ENCODE peak calls at places on chromosomes 5 and 9, in ten cellular contexts. One of them, this sample, is unnamed.

GRCh38 chr5:83927140-83927733 is 206.6 kb upstream of the HAPLN1 start:
- DNase-seq in CD4-positive, alpha-beta T cell: no peak
- DNase-seq in body of pancreas: peak; percentile 63
- DNase-seq in heart left ventricle: peak; percentile 14
- DNase-seq in Peyer's patch: peak; percentile 17
- DNase-seq in IMR-90: peak; percentile 64
- DNase-seq in tibial artery: peak; percentile 76
- DNase-seq in left ventricle myocardium inferior: peak; percentile 24
- DNase-seq in brain microvascular endothelial cell: peak; percentile 81
- DNase-seq in testis: peak; percentile 83
- DNase-seq in this sample: peak; percentile 65

GRCh38 chr9:95854386-95855015 is 21.0 kb upstream of the ERCC6L2 start:
- DNase-seq in CD4-positive, alpha-beta T cell: no peak
- DNase-seq in body of pancreas: no peak
- DNase-seq in heart left ventricle: no peak
- DNase-seq in Peyer's patch: no peak
- DNase-seq in IMR-90: peak; percentile 82
- DNase-seq in tibial artery: no peak
- DNase-seq in left ventricle myocardium inferior: no peak
- DNase-seq in brain microvascular endothelial cell: no peak
- DNase-seq in testis: no peak
- DNase-seq in this sample: no peak

GRCh38 chr5:167587768-167588167 is 703.7 kb upstream of the WWC1 start:
- DNase-seq in CD4-positive, alpha-beta T cell: no peak
- DNase-seq in body of pancreas: peak; percentile 16
- DNase-seq in heart left ventricle: no peak
- DNase-seq in Peyer's patch: no peak
- DNase-seq in IMR-90: peak; percentile 22
- DNase-seq in tibial artery: no peak
- DNase-seq in left ventricle myocardium inferior: no peak
- DNase-seq in brain microvascular endothelial cell: peak; percentile 42
- DNase-seq in testis: peak; percentile 40
- DNase-seq in this sample: no peak

GRCh38 chr9:72351538-72352453 is 13.2 kb downstream of the ZFAND5 start:
- DNase-seq in CD4-positive, alpha-beta T cell: no peak
- DNase-seq in body of pancreas: no peak
- DNase-seq in heart left ventricle: peak; percentile 33
- DNase-seq in Peyer's patch: no peak
- DNase-seq in IMR-90: peak; percentile 91
- DNase-seq in tibial artery: no peak
- DNase-seq in left ventricle myocardium inferior: peak; percentile 37
- DNase-seq in brain microvascular endothelial cell: peak; percentile 85
- DNase-seq in testis: no peak
- DNase-seq in this sample: no peak

GRCh38 chr9:83598487-83598886 is 24.5 kb upstream of the IDNK start:
- DNase-seq in CD4-positive, alpha-beta T cell: no peak
- DNase-seq in body of pancreas: no peak
- DNase-seq in heart left ventricle: no peak
- DNase-seq in Peyer's patch: no peak
- DNase-seq in IMR-90: peak; percentile 7
- DNase-seq in tibial artery: no peak
- DNase-seq in left ventricle myocardium inferior: no peak
- DNase-seq in brain microvascular endothelial cell: no peak
- DNase-seq in testis: no peak
- DNase-seq in this sample: no peak

GRCh38 chr9:98851730-98852462 is 44.4 kb downstream of the GALNT12 start:
- DNase-seq in CD4-positive, alpha-beta T cell: no peak
- DNase-seq in body of pancreas: no peak
- DNase-seq in heart left ventricle: no peak
- DNase-seq in Peyer's patch: no peak
- DNase-seq in IMR-90: peak; percentile 49
- DNase-seq in tibial artery: no peak
- DNase-seq in left ventricle myocardium inferior: no peak
- DNase-seq in brain microvascular endothelial cell: peak; percentile 42
- DNase-seq in testis: no peak
- DNase-seq in this sample: no peak

GRCh38 chr5:10731910-10732309 is 29.1 kb downstream of the DAP start:
- DNase-seq in CD4-positive, alpha-beta T cell: no peak
- DNase-seq in body of pancreas: no peak
- DNase-seq in heart left ventricle: no peak
- DNase-seq in Peyer's patch: no peak
- DNase-seq in IMR-90: no peak
- DNase-seq in tibial artery: no peak
- DNase-seq in left ventricle myocardium inferior: no peak
- DNase-seq in brain microvascular endothelial cell: no peak
- DNase-seq in testis: no peak
- DNase-seq in this sample: no peak

GRCh38 chr9:96818535-96818934 is 35.8 kb downstream of the ZNF782 start:
- DNase-seq in CD4-positive, alpha-beta T cell: no peak
- DNase-seq in body of pancreas: no peak
- DNase-seq in heart left ventricle: no peak
- DNase-seq in Peyer's patch: no peak
- DNase-seq in IMR-90: no peak
- DNase-seq in tibial artery: no peak
- DNase-seq in left ventricle myocardium inferior: no peak
- DNase-seq in brain microvascular endothelial cell: no peak
- DNase-seq in testis: no peak
- DNase-seq in this sample: no peak

GRCh38 chr5:154850255-154851062 is at the start of gene FAXDC2:
- DNase-seq in CD4-positive, alpha-beta T cell: no peak
- DNase-seq in body of pancreas: peak; percentile 42
- DNase-seq in heart left ventricle: peak; percentile 89
- DNase-seq in Peyer's patch: peak; percentile 19
- DNase-seq in IMR-90: peak; percentile 88
- DNase-seq in tibial artery: peak; percentile 91
- DNase-seq in left ventricle myocardium inferior: peak; percentile 81
- DNase-seq in brain microvascular endothelial cell: peak; percentile 85
- DNase-seq in testis: peak; percentile 92
- DNase-seq in this sample: peak; percentile 81

GRCh38 chr9:77598961-77599360 is 49.2 kb downstream of the GNA14 start:
- DNase-seq in CD4-positive, alpha-beta T cell: no peak
- DNase-seq in body of pancreas: no peak
- DNase-seq in heart left ventricle: no peak
- DNase-seq in Peyer's patch: no peak
- DNase-seq in IMR-90: no peak
- DNase-seq in tibial artery: no peak
- DNase-seq in left ventricle myocardium inferior: no peak
- DNase-seq in brain microvascular endothelial cell: no peak
- DNase-seq in testis: no peak
- DNase-seq in this sample: no peak

GRCh38 chr9:23538060-23538387 is 288.0 kb downstream of the ELAVL2 start:
- DNase-seq in CD4-positive, alpha-beta T cell: no peak
- DNase-seq in body of pancreas: no peak
- DNase-seq in heart left ventricle: no peak
- DNase-seq in Peyer's patch: no peak
- DNase-seq in IMR-90: no peak
- DNase-seq in tibial artery: no peak
- DNase-seq in left ventricle myocardium inferior: no peak
- DNase-seq in brain microvascular endothelial cell: no peak
- DNase-seq in testis: no peak
- DNase-seq in this sample: no peak

GRCh38 chr9:90552317-90552716 is 90.3 kb downstream of the DIRAS2 start:
- DNase-seq in CD4-positive, alpha-beta T cell: no peak
- DNase-seq in body of pancreas: no peak
- DNase-seq in heart left ventricle: no peak
- DNase-seq in Peyer's patch: no peak
- DNase-seq in IMR-90: no peak
- DNase-seq in tibial artery: no peak
- DNase-seq in left ventricle myocardium inferior: no peak
- DNase-seq in brain microvascular endothelial cell: no peak
- DNase-seq in testis: no peak
- DNase-seq in this sample: no peak

GRCh38 chr5:156479864-156480263 is 152.9 kb downstream of the SGCD start:
- DNase-seq in CD4-positive, alpha-beta T cell: no peak
- DNase-seq in body of pancreas: no peak
- DNase-seq in heart left ventricle: no peak
- DNase-seq in Peyer's patch: no peak
- DNase-seq in IMR-90: peak; percentile 92
- DNase-seq in tibial artery: no peak
- DNase-seq in left ventricle myocardium inferior: no peak
- DNase-seq in brain microvascular endothelial cell: no peak
- DNase-seq in testis: no peak
- DNase-seq in this sample: no peak

GRCh38 chr5:71640408-71640807 is 53.3 kb downstream of the MCCC2 start:
- DNase-seq in CD4-positive, alpha-beta T cell: no peak
- DNase-seq in body of pancreas: no peak
- DNase-seq in heart left ventricle: no peak
- DNase-seq in Peyer's patch: no peak
- DNase-seq in IMR-90: no peak
- DNase-seq in tibial artery: no peak
- DNase-seq in left ventricle myocardium inferior: no peak
- DNase-seq in brain microvascular endothelial cell: no peak
- DNase-seq in testis: no peak
- DNase-seq in this sample: no peak

GRCh38 chr5:125489146-125489545 is 742.7 kb upstream of the ZNF608 start:
- DNase-seq in CD4-positive, alpha-beta T cell: no peak
- DNase-seq in body of pancreas: no peak
- DNase-seq in heart left ventricle: no peak
- DNase-seq in Peyer's patch: no peak
- DNase-seq in IMR-90: no peak
- DNase-seq in tibial artery: no peak
- DNase-seq in left ventricle myocardium inferior: no peak
- DNase-seq in brain microvascular endothelial cell: no peak
- DNase-seq in testis: no peak
- DNase-seq in this sample: no peak

GRCh38 chr5:125491986-125492385 is 745.5 kb upstream of the ZNF608 start:
- DNase-seq in CD4-positive, alpha-beta T cell: no peak
- DNase-seq in body of pancreas: no peak
- DNase-seq in heart left ventricle: no peak
- DNase-seq in Peyer's patch: no peak
- DNase-seq in IMR-90: no peak
- DNase-seq in tibial artery: no peak
- DNase-seq in left ventricle myocardium inferior: no peak
- DNase-seq in brain microvascular endothelial cell: no peak
- DNase-seq in testis: no peak
- DNase-seq in this sample: no peak

GRCh38 chr5:125497651-125498050 is 751.2 kb upstream of the ZNF608 start:
- DNase-seq in CD4-positive, alpha-beta T cell: no peak
- DNase-seq in body of pancreas: no peak
- DNase-seq in heart left ventricle: no peak
- DNase-seq in Peyer's patch: no peak
- DNase-seq in IMR-90: no peak
- DNase-seq in tibial artery: no peak
- DNase-seq in left ventricle myocardium inferior: no peak
- DNase-seq in brain microvascular endothelial cell: no peak
- DNase-seq in testis: no peak
- DNase-seq in this sample: no peak

GRCh38 chr5:125496393-125496792 is 750.0 kb upstream of the ZNF608 start:
- DNase-seq in CD4-positive, alpha-beta T cell: no peak
- DNase-seq in body of pancreas: no peak
- DNase-seq in heart left ventricle: no peak
- DNase-seq in Peyer's patch: no peak
- DNase-seq in IMR-90: no peak
- DNase-seq in tibial artery: no peak
- DNase-seq in left ventricle myocardium inferior: no peak
- DNase-seq in brain microvascular endothelial cell: no peak
- DNase-seq in testis: no peak
- DNase-seq in this sample: no peak

GRCh38 chr5:125492977-125493376 is 746.5 kb upstream of the ZNF608 start:
- DNase-seq in CD4-positive, alpha-beta T cell: no peak
- DNase-seq in body of pancreas: no peak
- DNase-seq in heart left ventricle: no peak
- DNase-seq in Peyer's patch: no peak
- DNase-seq in IMR-90: no peak
- DNase-seq in tibial artery: no peak
- DNase-seq in left ventricle myocardium inferior: no peak
- DNase-seq in brain microvascular endothelial cell: no peak
- DNase-seq in testis: no peak
- DNase-seq in this sample: no peak
- H3K27ac ChIP-seq in CD4-positive, alpha-beta T cell: no peak overlapping the region
- H3K27ac ChIP-seq in body of pancreas: no peak overlapping the region
- H3K27ac ChIP-seq in heart left ventricle: no peak overlapping the region
- H3K27ac ChIP-seq in Peyer's patch: no peak overlapping the region
- H3K27ac ChIP-seq in IMR-90: no peak overlapping the region
- H3K27ac ChIP-seq in tibial artery: no peak overlapping the region
- H3K27ac ChIP-seq in left ventricle myocardium inferior: no peak overlapping the region
- H3K27ac ChIP-seq in brain microvascular endothelial cell: no peak overlapping the region
- H3K27ac ChIP-seq in testis: no peak overlapping the region
- H3K27ac ChIP-seq in this sample: no peak overlapping the region

DNA sequence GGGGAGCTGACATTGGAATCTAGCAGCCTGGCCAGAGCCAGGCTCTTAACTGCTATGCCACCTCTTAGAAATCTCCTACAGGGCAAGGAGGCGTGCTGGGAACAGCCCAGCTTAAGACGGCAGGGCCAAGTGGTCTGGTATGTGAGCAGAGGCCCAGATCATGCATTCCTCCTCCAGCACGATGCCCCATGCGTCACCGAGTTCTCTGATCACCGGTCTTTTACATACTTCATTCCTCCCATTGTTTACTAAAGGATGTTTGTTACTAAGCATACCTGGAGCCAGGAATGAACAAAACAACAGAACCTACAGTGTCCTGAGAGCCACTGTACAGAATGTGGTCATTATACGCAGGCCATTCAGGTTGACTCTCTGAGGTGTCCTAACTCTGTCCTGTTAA is 73.8 kb downstream of the TRIO start:
- DNase-seq in CD4-positive, alpha-beta T cell: no peak
- DNase-seq in body of pancreas: no peak
- DNase-seq in heart left ventricle: no peak
- DNase-seq in Peyer's patch: no peak
- DNase-seq in IMR-90: no peak
- DNase-seq in tibial artery: no peak
- DNase-seq in left ventricle myocardium inferior: no peak
- DNase-seq in brain microvascular endothelial cell: no peak
- DNase-seq in testis: no peak
- DNase-seq in this sample: peak; percentile 72
- TF ChIP-seq CTCF in CD4-positive, alpha-beta T cell: no peak
- TF ChIP-seq CTCF in body of pancreas: no peak
- TF ChIP-seq CTCF in heart left ventricle: no peak
- TF ChIP-seq CTCF in Peyer's patch: no peak
- TF ChIP-seq CTCF in IMR-90: no peak
- TF ChIP-seq CTCF in tibial artery: no peak
- TF ChIP-seq CTCF in left ventricle myocardium inferior: no peak
- TF ChIP-seq CTCF in brain microvascular endothelial cell: no peak
- TF ChIP-seq CTCF in testis: no peak
- TF ChIP-seq CTCF in this sample: no peak

GRCh38 chr5:139148986-139149385 is 49.2 kb downstream of the SIL1 start:
- DNase-seq in CD4-positive, alpha-beta T cell: no peak
- DNase-seq in body of pancreas: no peak
- DNase-seq in heart left ventricle: no peak
- DNase-seq in Peyer's patch: no peak
- DNase-seq in IMR-90: no peak
- DNase-seq in tibial artery: no peak
- DNase-seq in left ventricle myocardium inferior: no peak
- DNase-seq in brain microvascular endothelial cell: no peak
- DNase-seq in testis: no peak
- DNase-seq in this sample: no peak
- H3K27ac ChIP-seq in CD4-positive, alpha-beta T cell: no peak overlapping the region
- H3K27ac ChIP-seq in body of pancreas: no peak overlapping the region
- H3K27ac ChIP-seq in heart left ventricle: no peak overlapping the region
- H3K27ac ChIP-seq in Peyer's patch: no peak overlapping the region
- H3K27ac ChIP-seq in IMR-90: no peak overlapping the region
- H3K27ac ChIP-seq in tibial artery: peak overlapping the region; percentile 55
- H3K27ac ChIP-seq in left ventricle myocardium inferior: peak overlapping the region; percentile 68
- H3K27ac ChIP-seq in brain microvascular endothelial cell: no peak overlapping the region
- H3K27ac ChIP-seq in testis: no peak overlapping the region
- H3K27ac ChIP-seq in this sample: peak overlapping the region; percentile 58

GRCh38 chr5:90707698-90708097 is 149.1 kb downstream of the ADGRV1 start:
- DNase-seq in CD4-positive, alpha-beta T cell: no peak
- DNase-seq in body of pancreas: no peak
- DNase-seq in heart left ventricle: no peak
- DNase-seq in Peyer's patch: no peak
- DNase-seq in IMR-90: no peak
- DNase-seq in tibial artery: no peak
- DNase-seq in left ventricle myocardium inferior: no peak
- DNase-seq in brain microvascular endothelial cell: no peak
- DNase-seq in testis: no peak
- DNase-seq in this sample: no peak

GRCh38 chr5:90709323-90710148 is 150.9 kb downstream of the ADGRV1 start:
- DNase-seq in CD4-positive, alpha-beta T cell: no peak
- DNase-seq in body of pancreas: peak; percentile 41
- DNase-seq in heart left ventricle: peak; percentile 9
- DNase-seq in Peyer's patch: no peak
- DNase-seq in IMR-90: peak; percentile 25
- DNase-seq in tibial artery: no peak
- DNase-seq in left ventricle myocardium inferior: no peak
- DNase-seq in brain microvascular endothelial cell: peak; percentile 45
- DNase-seq in testis: peak; percentile 60
- DNase-seq in this sample: no peak
- TF ChIP-seq CTCF in CD4-positive, alpha-beta T cell: peak; percentile 36
- TF ChIP-seq CTCF in body of pancreas: peak; percentile 43
- TF ChIP-seq CTCF in heart left ventricle: peak; percentile 37
- TF ChIP-seq CTCF in Peyer's patch: peak; percentile 30
- TF ChIP-seq CTCF in IMR-90: peak; percentile 49
- TF ChIP-seq CTCF in tibial artery: no peak
- TF ChIP-seq CTCF in left ventricle myocardium inferior: peak; percentile 67
- TF ChIP-seq CTCF in brain microvascular endothelial cell: peak; percentile 92
- TF ChIP-seq CTCF in testis: peak; percentile 47
- TF ChIP-seq CTCF in this sample: peak; percentile 58

This sample was measured in upper lobe of right lung.